ENCODE peak calls at places on chromosomes 6 and 20, in five cellular contexts. One of them, this sample, is unnamed.

GRCh38 chr20:25039697-25040437 is 18.1 kb downstream of the ACSS1 start:
- DNase-seq in transverse colon: peak; percentile 84
- DNase-seq in tibial nerve: peak; percentile 88
- DNase-seq in cardiac muscle cell: no peak
- DNase-seq in uterus: peak; percentile 87
- DNase-seq in this sample: peak; percentile 61

GRCh38 chr6:84665392-84665791 is 99.0 kb downstream of the TBX18 start:
- DNase-seq in transverse colon: no peak
- DNase-seq in tibial nerve: no peak
- DNase-seq in cardiac muscle cell: peak; percentile 59
- DNase-seq in uterus: no peak
- DNase-seq in this sample: no peak

GRCh38 chr6:133594551-133594950 is 294.4 kb upstream of the TCF21 start:
- DNase-seq in transverse colon: no peak
- DNase-seq in tibial nerve: no peak
- DNase-seq in cardiac muscle cell: no peak
- DNase-seq in uterus: no peak
- DNase-seq in this sample: no peak

GRCh38 chr6:157559201-157559756 is 178.3 kb downstream of the ZDHHC14 start:
- DNase-seq in transverse colon: no peak
- DNase-seq in tibial nerve: no peak
- DNase-seq in cardiac muscle cell: no peak
- DNase-seq in uterus: no peak
- DNase-seq in this sample: no peak

GRCh38 chr6:30689022-30689865 is 1.5 kb downstream of the NRM start:
- DNase-seq in transverse colon: no peak
- DNase-seq in tibial nerve: no peak
- DNase-seq in cardiac muscle cell: no peak
- DNase-seq in uterus: no peak
- DNase-seq in this sample: no peak

GRCh38 chr6:84428300-84428907 is 201.0 kb upstream of the CEP162 start:
- DNase-seq in transverse colon: peak; percentile 11
- DNase-seq in tibial nerve: peak; percentile 62
- DNase-seq in cardiac muscle cell: peak; percentile 75
- DNase-seq in uterus: peak; percentile 19
- DNase-seq in this sample: peak; percentile 76

GRCh38 chr6:163137036-163137435 is 277.5 kb upstream of the QKI start:
- DNase-seq in transverse colon: no peak
- DNase-seq in tibial nerve: no peak
- DNase-seq in cardiac muscle cell: no peak
- DNase-seq in uterus: no peak
- DNase-seq in this sample: no peak

GRCh38 chr6:51855310-51856082 is 231.9 kb downstream of the PKHD1 start:
- DNase-seq in transverse colon: no peak
- DNase-seq in tibial nerve: peak; percentile 59
- DNase-seq in cardiac muscle cell: peak; percentile 85
- DNase-seq in uterus: no peak
- DNase-seq in this sample: peak; percentile 87

GRCh38 chr20:39289316-39289715 is 327.2 kb downstream of the DHX35 start:
- DNase-seq in transverse colon: no peak
- DNase-seq in tibial nerve: no peak
- DNase-seq in cardiac muscle cell: peak; percentile 9
- DNase-seq in uterus: no peak
- DNase-seq in this sample: peak; percentile 26

GRCh38 chr6:137799950-137800568 is 67.0 kb upstream of the TNFAIP3 start:
- DNase-seq in transverse colon: peak; percentile 44
- DNase-seq in tibial nerve: peak; percentile 91
- DNase-seq in cardiac muscle cell: peak; percentile 33
- DNase-seq in uterus: no peak
- DNase-seq in this sample: peak; percentile 55

GRCh38 chr6:134722429-134722828 is 227.5 kb downstream of the ALDH8A1 start:
- DNase-seq in transverse colon: no peak
- DNase-seq in tibial nerve: no peak
- DNase-seq in cardiac muscle cell: no peak
- DNase-seq in uterus: no peak
- DNase-seq in this sample: no peak

GRCh38 chr20:49775229-49775693 is 37.4 kb upstream of the SLC9A8 start:
- DNase-seq in transverse colon: peak; percentile 80
- DNase-seq in tibial nerve: peak; percentile 36
- DNase-seq in cardiac muscle cell: no peak
- DNase-seq in uterus: peak; percentile 76
- DNase-seq in this sample: peak; percentile 70

GRCh38 chr6:47235964-47236760 is 73.5 kb downstream of the TNFRSF21 start:
- DNase-seq in transverse colon: peak; percentile 50
- DNase-seq in tibial nerve: no peak
- DNase-seq in cardiac muscle cell: peak; percentile 76
- DNase-seq in uterus: no peak
- DNase-seq in this sample: peak; percentile 31
- H3K36me3 ChIP-seq in transverse colon: no peaks in the 10 kb centered on the region
- H3K36me3 ChIP-seq in tibial nerve: no peaks in the 10 kb centered on the region
- H3K36me3 ChIP-seq in cardiac muscle cell: no peaks in the 10 kb centered on the region
- H3K36me3 ChIP-seq in uterus: no peaks in the 10 kb centered on the region
- H3K36me3 ChIP-seq in this sample: no peaks in the 10 kb centered on the region

DNA sequence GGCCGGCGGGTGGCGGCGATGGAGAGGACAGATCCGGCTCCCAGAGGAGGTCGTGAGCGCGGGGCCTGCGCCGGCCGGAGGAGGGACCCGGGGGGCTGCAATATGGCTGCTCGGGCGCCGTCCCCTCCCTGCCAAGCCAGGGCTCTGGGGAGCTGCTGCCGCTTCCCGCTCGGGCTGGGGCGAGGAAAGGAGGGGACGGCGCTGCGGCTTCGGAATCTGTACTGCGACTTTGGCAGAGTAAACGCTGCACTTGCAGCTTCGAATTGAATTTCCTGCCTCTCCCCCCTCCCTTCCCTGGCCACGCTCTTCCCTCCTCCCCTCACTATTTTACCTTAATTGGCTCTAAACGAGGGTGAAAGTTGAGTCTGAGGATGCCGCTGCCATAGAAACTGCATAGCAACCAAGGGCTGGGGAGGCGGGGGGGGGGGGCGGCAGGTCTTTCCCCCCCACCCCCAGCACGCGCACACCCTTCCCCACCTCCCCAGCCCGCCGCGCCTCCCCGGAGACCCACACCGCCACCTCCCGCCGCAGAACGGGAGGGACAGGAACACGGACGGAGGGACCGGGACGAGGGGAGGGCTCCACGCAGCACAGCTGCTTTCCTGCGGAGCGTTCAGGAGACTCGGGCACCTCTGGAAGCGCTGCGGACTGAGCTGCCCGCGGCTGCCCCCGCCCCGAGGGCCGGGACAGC is 93.9 kb downstream of the RNASET2 start:
- DNase-seq in transverse colon: no peak
- DNase-seq in tibial nerve: no peak
- DNase-seq in cardiac muscle cell: peak; percentile 70
- DNase-seq in uterus: no peak
- DNase-seq in this sample: peak; percentile 42
- TF ChIP-seq CTCF in transverse colon: no peak
- TF ChIP-seq CTCF in tibial nerve: no peak
- TF ChIP-seq CTCF in cardiac muscle cell: no peak
- TF ChIP-seq CTCF in uterus: no peak
- TF ChIP-seq CTCF in this sample: peak; percentile 22

GRCh38 chr20:31547720-31548298 is 33.6 kb downstream of the HM13 start:
- DNase-seq in transverse colon: no peak
- DNase-seq in tibial nerve: no peak
- DNase-seq in cardiac muscle cell: no peak
- DNase-seq in uterus: no peak
- DNase-seq in this sample: no peak
- H3K36me3 ChIP-seq in transverse colon: no peaks in the 10 kb centered on the region
- H3K36me3 ChIP-seq in tibial nerve: no peaks in the 10 kb centered on the region
- H3K36me3 ChIP-seq in cardiac muscle cell: peaks cover 20% of the 10 kb centered on the region
- H3K36me3 ChIP-seq in uterus: no peaks in the 10 kb centered on the region
- H3K36me3 ChIP-seq in this sample: no peaks in the 10 kb centered on the region

DNA sequence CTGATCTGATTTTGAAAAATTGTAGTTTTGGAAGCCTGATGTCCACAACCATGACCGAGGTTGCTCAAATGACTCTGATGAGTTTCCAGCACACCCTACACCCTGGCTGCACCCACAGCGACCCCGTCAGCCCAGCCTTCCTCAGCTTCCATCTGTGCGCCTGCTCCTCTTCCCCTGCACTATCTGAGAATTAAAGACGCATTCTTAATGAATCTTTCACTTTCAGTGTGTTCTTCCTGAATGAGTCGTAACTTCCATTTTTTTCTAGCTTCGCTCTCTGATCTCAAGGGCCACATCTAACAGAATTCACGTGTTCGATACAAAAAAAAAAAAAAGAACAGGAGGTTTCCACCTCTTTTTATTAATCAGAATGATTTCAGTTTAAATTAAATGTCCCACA is 21.3 kb upstream of the RREB1 start:
- DNase-seq in transverse colon: peak; percentile 50
- DNase-seq in tibial nerve: peak; percentile 39
- DNase-seq in cardiac muscle cell: no peak
- DNase-seq in uterus: peak; percentile 34
- DNase-seq in this sample: no peak
- TF ChIP-seq CTCF in transverse colon: no peak
- TF ChIP-seq CTCF in tibial nerve: no peak
- TF ChIP-seq CTCF in cardiac muscle cell: peak; percentile 23
- TF ChIP-seq CTCF in uterus: no peak
- TF ChIP-seq CTCF in this sample: no peak

DNA sequence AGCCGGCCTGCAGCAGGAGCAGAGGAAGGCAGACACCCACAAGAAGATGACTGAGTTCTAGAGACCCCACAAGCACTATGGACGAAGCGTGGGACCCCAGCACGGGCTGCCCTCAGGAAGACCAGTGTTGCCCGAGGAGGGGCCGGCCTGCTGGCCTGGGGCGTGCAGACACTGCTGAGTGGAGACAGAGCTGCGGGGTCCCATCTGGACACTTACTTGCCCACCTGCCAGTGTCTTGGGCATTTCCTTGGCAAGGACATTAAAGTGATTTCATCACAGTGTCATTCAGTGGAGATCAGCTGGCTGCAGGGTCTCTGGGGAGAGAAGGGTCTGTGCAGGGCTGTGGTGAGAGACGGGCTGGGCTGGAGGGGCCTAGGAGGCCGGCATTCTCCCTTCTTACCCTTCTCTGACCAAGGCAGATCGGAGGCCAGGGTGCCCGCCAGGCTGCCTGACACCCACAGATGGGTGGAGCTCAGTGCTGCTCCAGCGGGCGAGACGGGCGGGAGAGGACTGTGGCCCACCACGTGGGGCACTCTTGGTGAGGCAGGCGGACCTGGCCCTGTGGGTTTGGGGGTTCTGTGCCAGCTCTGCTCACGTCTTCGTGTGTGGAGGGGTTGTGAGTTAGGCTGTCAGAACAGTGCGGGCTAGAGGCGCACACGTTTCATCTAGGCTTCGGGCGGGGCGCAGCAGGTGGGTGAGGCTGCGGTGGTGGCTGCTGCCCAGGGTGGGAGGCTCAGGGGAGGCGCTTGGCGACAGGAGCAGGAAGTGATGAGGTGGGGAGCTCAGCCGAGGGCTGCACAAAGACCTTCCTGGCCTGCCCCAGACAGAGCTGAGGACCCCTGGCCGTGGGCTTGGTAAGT is at the start of gene LIME1:
- DNase-seq in transverse colon: peak; percentile 83
- DNase-seq in tibial nerve: no peak
- DNase-seq in cardiac muscle cell: no peak
- DNase-seq in uterus: no peak
- DNase-seq in this sample: peak; percentile 14
- H3K36me3 ChIP-seq in transverse colon: no peaks in the 10 kb centered on the region
- H3K36me3 ChIP-seq in tibial nerve: no peaks in the 10 kb centered on the region
- H3K36me3 ChIP-seq in cardiac muscle cell: peaks cover 8% of the 10 kb centered on the region
- H3K36me3 ChIP-seq in uterus: no peaks in the 10 kb centered on the region
- H3K36me3 ChIP-seq in this sample: no peaks in the 10 kb centered on the region

GRCh38 chr6:166511316-166511715 is 75.2 kb downstream of the RAMACL start:
- DNase-seq in transverse colon: no peak
- DNase-seq in tibial nerve: no peak
- DNase-seq in cardiac muscle cell: no peak
- DNase-seq in uterus: no peak
- DNase-seq in this sample: no peak

GRCh38 chr6:166515072-166515810 is 71.2 kb downstream of the RAMACL start:
- DNase-seq in transverse colon: peak; percentile 13
- DNase-seq in tibial nerve: no peak
- DNase-seq in cardiac muscle cell: no peak
- DNase-seq in uterus: no peak
- DNase-seq in this sample: peak; percentile 44

GRCh38 chr6:166509193-166509592 is 77.3 kb downstream of the RAMACL start:
- DNase-seq in transverse colon: no peak
- DNase-seq in tibial nerve: no peak
- DNase-seq in cardiac muscle cell: no peak
- DNase-seq in uterus: no peak
- DNase-seq in this sample: no peak

GRCh38 chr6:166514196-166514595 is 72.3 kb downstream of the RAMACL start:
- DNase-seq in transverse colon: no peak
- DNase-seq in tibial nerve: no peak
- DNase-seq in cardiac muscle cell: no peak
- DNase-seq in uterus: no peak
- DNase-seq in this sample: no peak

DNA sequence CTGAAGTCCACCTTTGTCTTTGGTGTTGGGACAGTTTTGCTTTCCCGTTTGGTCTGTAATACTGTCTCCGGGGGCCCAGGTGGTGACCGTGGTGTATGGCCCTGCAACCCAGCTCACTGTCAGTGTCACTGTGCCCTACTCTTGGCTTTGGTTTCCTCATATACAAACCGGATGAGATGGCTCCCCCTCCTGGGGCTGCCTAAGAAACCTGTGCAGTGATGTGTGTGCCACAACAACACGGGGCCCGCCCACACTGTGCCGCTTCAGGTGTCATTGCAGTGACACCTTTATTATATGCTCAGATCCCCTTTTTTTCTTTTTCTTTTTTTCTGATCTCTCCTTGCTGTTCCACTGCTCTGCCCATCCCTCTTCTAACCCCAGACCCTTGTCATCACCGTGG is 73.9 kb downstream of the RAMACL start:
- DNase-seq in transverse colon: peak; percentile 29
- DNase-seq in tibial nerve: no peak
- DNase-seq in cardiac muscle cell: no peak
- DNase-seq in uterus: no peak
- DNase-seq in this sample: no peak
- TF ChIP-seq CTCF in transverse colon: no peak
- TF ChIP-seq CTCF in tibial nerve: no peak
- TF ChIP-seq CTCF in cardiac muscle cell: no peak
- TF ChIP-seq CTCF in uterus: no peak
- TF ChIP-seq CTCF in this sample: no peak

GRCh38 chr20:5947276-5947675 is 3.1 kb downstream of the TRMT6 start:
- DNase-seq in transverse colon: no peak
- DNase-seq in tibial nerve: no peak
- DNase-seq in cardiac muscle cell: no peak
- DNase-seq in uterus: no peak
- DNase-seq in this sample: no peak
- H3K36me3 ChIP-seq in transverse colon: no peaks in the 10 kb centered on the region
- H3K36me3 ChIP-seq in tibial nerve: no peaks in the 10 kb centered on the region
- H3K36me3 ChIP-seq in cardiac muscle cell: peaks cover 39% of the 10 kb centered on the region
- H3K36me3 ChIP-seq in uterus: no peaks in the 10 kb centered on the region
- H3K36me3 ChIP-seq in this sample: no peaks in the 10 kb centered on the region

DNA sequence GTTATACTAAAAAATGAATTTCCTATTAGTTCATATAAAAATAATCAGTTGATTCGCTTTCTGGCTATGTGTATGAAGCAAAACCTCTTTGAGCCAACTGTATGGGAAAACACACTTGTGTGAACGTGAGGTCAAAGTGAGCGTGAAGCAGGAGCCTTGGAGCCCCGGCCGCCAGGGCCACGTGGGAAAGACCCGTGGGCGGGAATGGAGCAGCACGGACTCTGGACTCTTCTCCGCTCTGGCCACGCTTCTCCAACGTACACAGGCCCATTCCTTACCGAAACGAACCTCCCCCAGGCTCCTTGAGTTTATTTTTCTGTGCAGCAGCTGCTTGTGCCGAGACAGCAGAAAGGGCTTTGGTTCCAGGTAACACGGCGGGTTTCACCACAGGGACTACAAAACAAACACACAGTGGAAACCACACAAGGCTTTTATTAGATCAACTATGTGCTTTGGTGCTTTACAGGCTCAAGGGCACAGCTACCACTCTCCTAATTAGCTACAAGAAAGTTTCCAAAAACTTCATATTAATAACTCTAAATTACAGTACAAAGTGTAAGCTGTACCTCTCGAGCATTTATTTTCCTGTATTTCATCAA is 62.7 kb downstream of the TAF4 start:
- DNase-seq in transverse colon: no peak
- DNase-seq in tibial nerve: no peak
- DNase-seq in cardiac muscle cell: no peak
- DNase-seq in uterus: no peak
- DNase-seq in this sample: peak; percentile 54
- TF ChIP-seq CTCF in transverse colon: no peak
- TF ChIP-seq CTCF in tibial nerve: no peak
- TF ChIP-seq CTCF in cardiac muscle cell: no peak
- TF ChIP-seq CTCF in uterus: no peak
- TF ChIP-seq CTCF in this sample: no peak

This sample was measured in hepatocyte.